ENCODE peak calls at places on chromosome X, in nine cellular contexts. J is activated CD4-positive, alpha-beta T cell treated with anti-CD3 and anti-CD28 coated beads for 1 hour; N is heart right ventricle; V is GM20000; E is stimulated activated CD8-positive, alpha-beta memory T cell treated with anti-CD3 and anti-CD28 coated beads, Interleukin-7, amount 100 ng/mL, for 1 hour; O is BE2C; A is smooth muscle cell of the brain vasculature; Q is NCI-H1930; H is Right ventricle myocardium superior. F is an unnamed sample.

GRCh38 chrX:48996969-48997368 is 5.1 kb downstream of the GRIPAP1 start:
- DNase-seq in Q (no peak), A (no peak), O (no peak), E (no peak), N (no peak), J (no peak), V (no peak), H (no peak), F (no peak)

GRCh38 chrX:68511255-68511654 is 12.4 kb downstream of the YIPF6 start:
- DNase-seq in A (no peak), J (no peak), V (peak), N (no peak), E (no peak), H (no peak), O (peak), Q (no peak), F (peak)

GRCh38 chrX:96763608-96764007 is 79.0 kb downstream of the DIAPH2 start:
- DNase-seq in E (no peak), H (no peak), V (no peak), J (no peak), A (no peak), Q (peak), N (no peak), O (no peak), F (no peak)

GRCh38 chrX:47637546-47638195 is 7.9 kb upstream of the CFP start:
- DNase-seq in E (no peak), N (peak), H (peak), Q (no peak), A (no peak), J (no peak), O (no peak), V (peak), F (peak)

GRCh38 chrX:131063613-131064012 is 5.5 kb downstream of the ARHGAP36 start:
- DNase-seq in J (no peak), N (no peak), A (no peak), Q (no peak), H (no peak), V (no peak), E (no peak), O (no peak), F (no peak)

GRCh38 chrX:144006811-144007210 is 122.9 kb downstream of the UBE2NL start:
- DNase-seq in A (no peak), J (no peak), V (no peak), O (no peak), H (no peak), E (no peak), N (no peak), Q (no peak), F (no peak)

GRCh38 chrX:41313419-41313818 is 20.5 kb upstream of the DDX3X start:
- DNase-seq in V (no peak), H (no peak), E (no peak), O (no peak), N (no peak), A (no peak), Q (no peak), J (no peak), F (no peak)

GRCh38 chrX:75547783-75548182 is 24.9 kb upstream of the ZDHHC15 start:
- DNase-seq in N (peak), J (no peak), A (no peak), Q (no peak), E (no peak), V (no peak), O (no peak), H (peak), F (no peak)

GRCh38 chrX:16666541-16666940 is 16.6 kb downstream of the S100G start:
- DNase-seq in O (no peak), E (no peak), H (no peak), N (no peak), V (no peak), A (no peak), J (no peak), Q (no peak), F (no peak)

GRCh38 chrX:153875391-153876111 is 10.4 kb downstream of the L1CAM start:
- DNase-seq in V (peak), H (peak), A (no peak), N (peak), O (peak), Q (no peak), E (peak), J (peak), F (peak)

GRCh38 chrX:118459494-118459893 is 36.1 kb upstream of the DOCK11 start:
- DNase-seq in V (peak), H (no peak), A (peak), N (no peak), E (no peak), J (no peak), Q (peak), O (peak), F (peak)

GRCh38 chrX:15142084-15142715 is 127.7 kb downstream of the ASB9 start:
- DNase-seq in N (no peak), V (no peak), H (no peak), O (no peak), E (no peak), A (no peak), J (no peak), Q (no peak), F (no peak)